ENCODE peak calls at places on chromosomes 5 and 9, in four cellular contexts. P is lower lobe of right lung, S is left lung, T is endothelial cell. Q is an unnamed sample.

GRCh38 chr5:60961685-60962084 is 16.7 kb downstream of the NDUFAF2 start:
- DNase-seq in S (no peak), P (no peak), T (no peak), Q (no peak)

GRCh38 chr5:83523926-83524325 is 52.4 kb downstream of the VCAN start:
- DNase-seq in P (no peak), S (no peak), T (no peak), Q (no peak)

GRCh38 chr9:72930828-72931227 is 22.0 kb downstream of the ALDH1A1 start:
- DNase-seq in S (no peak), T (no peak), P (no peak), Q (no peak)

GRCh38 chr5:172542651-172543131 is 88.4 kb upstream of the SH3PXD2B start:
- DNase-seq in T (no peak), S (peak; percentile 25), P (no peak), Q (no peak)

GRCh38 chr5:142012186-142012785 is 541 bp downstream of the GNPDA1 start:
- DNase-seq in P (peak; percentile 62), S (peak; percentile 59), T (peak; percentile 45), Q (no peak)

GRCh38 chr5:167665841-167666375 is 625.5 kb upstream of the WWC1 start:
- DNase-seq in T (no peak), S (no peak), P (no peak), Q (no peak)

GRCh38 chr9:16136961-16137360 is 584.1 kb downstream of the CCDC171 start:
- DNase-seq in P (no peak), S (no peak), T (no peak), Q (no peak)

GRCh38 chr5:36138900-36139683 is 12.6 kb downstream of the LMBRD2 start:
- DNase-seq in S (no peak), P (no peak), T (no peak), Q (no peak)

GRCh38 chr5:127293373-127293772 is 2.8 kb downstream of the MEGF10 start:
- DNase-seq in P (no peak), S (no peak), T (no peak), Q (no peak)

GRCh38 chr5:11139471-11139870 is 378.4 kb upstream of the DAP start:
- DNase-seq in T (no peak), P (no peak), S (no peak), Q (no peak)

GRCh38 chr5:108798866-108799265 is 51.2 kb downstream of the FER start:
- DNase-seq in P (no peak), T (no peak), S (no peak), Q (no peak)

GRCh38 chr9:122900791-122901190 is 4.4 kb downstream of the RC3H2 start:
- DNase-seq in P (no peak), T (no peak), S (no peak), Q (no peak)

GRCh38 chr9:444528-444927 is 229.9 kb downstream of the DOCK8 start:
- DNase-seq in P (no peak), S (no peak), T (no peak), Q (no peak)

GRCh38 chr5:110354341-110354740 is 372.1 kb downstream of the TMEM232 start:
- DNase-seq in T (no peak), P (no peak), S (no peak), Q (no peak)

GRCh38 chr5:154388842-154389241 is 57.0 kb upstream of the SAP30L start:
- DNase-seq in T (no peak), P (no peak), S (no peak), Q (no peak)

GRCh38 chr5:82642313-82642712 is 364.2 kb upstream of the RPS23 start:
- DNase-seq in P (no peak), T (no peak), S (no peak), Q (no peak)

GRCh38 chr9:32334112-32334511 is 50.3 kb upstream of the ACO1 start:
- DNase-seq in P (no peak), S (no peak), T (no peak), Q (no peak)

GRCh38 chr9:111039203-111039907 is 1.1 kb upstream of the LPAR1 start:
- DNase-seq in S (no peak), P (no peak), T (peak; percentile 6), Q (no peak)

GRCh38 chr9:75601280-75601679 is 289.2 kb upstream of the PCSK5 start:
- DNase-seq in P (no peak), T (no peak), S (no peak), Q (no peak)

GRCh38 chr5:43603535-43604363 is 769 bp downstream of the NNT start:
- DNase-seq in P (peak; percentile 80), T (peak; percentile 6), S (peak; percentile 82), Q (no peak)

GRCh38 chr5:8376478-8376877 is 507.5 kb downstream of the MTRR start:
- DNase-seq in P (no peak), S (no peak), T (no peak), Q (no peak)

GRCh38 chr9:129907196-129907595 is 71.9 kb downstream of the USP20 start:
- DNase-seq in P (no peak), T (no peak), S (no peak), Q (no peak)

GRCh38 chr5:150180241-150181027 is 9.4 kb upstream of the SLC6A7 start:
- DNase-seq in P (no peak), S (peak; percentile 52), T (no peak), Q (no peak)

GRCh38 chr5:51373880-51374523 is 9.2 kb upstream of the ISL1 start:
- DNase-seq in S (no peak), P (no peak), T (no peak), Q (no peak)

GRCh38 chr5:14266686-14267085 is 123.5 kb downstream of the TRIO start:
- DNase-seq in S (no peak), T (no peak), P (no peak), Q (no peak)

GRCh38 chr5:56323505-56323904 is 90.4 kb upstream of the ANKRD55 start:
- DNase-seq in T (no peak), P (no peak), S (no peak), Q (no peak)

GRCh38 chr9:82466616-82467251 is 478.2 kb downstream of the SPATA31D1 start:
- DNase-seq in S (no peak), P (no peak), T (peak; percentile 67), Q (no peak)

GRCh38 chr9:117744390-117744789 is 40.2 kb downstream of the TLR4 start:
- DNase-seq in P (no peak), S (no peak), T (no peak), Q (no peak)

GRCh38 chr5:39231705-39232525 is 12.6 kb upstream of the FYB1 start:
- DNase-seq in S (no peak), T (no peak), P (no peak), Q (no peak)

GRCh38 chr5:136174021-136174659 is 18.8 kb downstream of the SMIM32 start:
- DNase-seq in T (no peak), S (no peak), P (no peak), Q (no peak)
- TF ChIP-seq CTCF in T (peak; percentile 24), S (peak; percentile 43), P (peak; percentile 58), Q (peak; percentile 87)

GRCh38 chr5:122500245-122501086 is 188.4 kb downstream of the SNCAIP start:
- DNase-seq in P (no peak), S (no peak), T (peak; percentile 56), Q (no peak)

GRCh38 chr5:122493776-122494518 is 181.9 kb downstream of the SNCAIP start:
- DNase-seq in S (no peak), P (no peak), T (no peak), Q (no peak)

GRCh38 chr5:122499617-122500016 is 187.6 kb downstream of the SNCAIP start:
- DNase-seq in S (no peak), T (no peak), P (no peak), Q (no peak)

GRCh38 chr5:122501087-122501435 is 189.0 kb downstream of the SNCAIP start:
- DNase-seq in S (no peak), P (no peak), T (no peak), Q (no peak)

DNA sequence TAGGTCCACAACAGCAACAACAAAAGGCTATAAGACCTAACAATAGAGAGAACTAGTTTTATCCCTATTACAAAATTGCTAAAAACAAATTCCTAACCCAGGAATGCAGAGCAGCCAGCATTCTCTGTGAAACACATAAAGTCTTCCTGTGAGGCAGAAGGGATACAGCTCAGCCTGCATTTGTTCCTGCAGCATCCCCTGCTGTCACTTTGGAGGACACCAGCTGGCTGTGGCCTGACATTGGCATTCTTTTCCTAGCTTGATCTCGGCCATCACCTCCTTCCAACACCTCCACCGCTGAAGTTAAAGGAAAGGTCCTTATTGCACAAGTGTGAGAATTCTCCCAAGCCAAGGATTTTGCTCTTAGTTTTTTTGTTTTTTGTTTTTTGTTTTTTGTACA is 186.1 kb downstream of the SNCAIP start:
- DNase-seq in T (peak; percentile 24), P (no peak), S (no peak), Q (no peak)
- TF ChIP-seq CTCF in T (no peak), P (no peak), S (no peak), Q (peak; percentile 82)

DNA sequence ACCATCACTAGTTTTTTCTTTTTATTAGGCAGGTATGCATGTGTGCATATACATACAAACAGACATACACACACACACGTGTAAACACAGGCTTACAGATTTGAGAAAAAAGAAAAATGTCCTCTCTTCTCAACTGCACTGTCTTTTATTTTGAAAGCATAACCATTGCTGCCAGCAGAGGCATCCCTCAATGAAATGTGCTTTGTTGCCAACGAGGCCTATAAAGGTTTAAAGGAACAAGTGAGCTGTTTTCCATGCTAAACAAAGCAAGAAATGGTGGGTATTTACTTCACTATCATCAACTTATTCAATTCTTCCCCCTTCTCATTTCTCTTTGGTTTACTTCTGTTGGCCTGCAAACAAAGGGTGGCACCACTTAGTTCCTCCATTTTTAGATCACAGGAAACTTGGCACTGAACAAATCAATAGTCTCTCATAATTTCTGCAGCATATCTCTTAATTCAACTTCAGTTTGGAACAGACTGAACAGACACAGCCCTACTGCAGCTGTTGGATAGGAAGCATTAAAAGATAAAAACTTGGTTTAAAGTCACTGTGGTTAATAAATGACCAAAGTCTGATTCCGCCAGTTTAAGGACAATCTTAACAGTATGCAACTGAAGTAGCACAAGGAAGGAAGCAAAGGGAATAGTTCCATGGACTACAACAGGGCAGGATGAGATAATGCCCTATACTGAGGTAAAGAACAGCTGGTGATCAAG is 21.8 kb downstream of the TTC33 start:
- DNase-seq in S (no peak), P (no peak), T (no peak), Q (no peak)
- TF ChIP-seq CTCF in S (no peak), P (no peak), T (no peak), Q (no peak)

GRCh38 chr9:113541019-113541900 is 77.7 kb downstream of the RGS3 start:
- DNase-seq in S (peak; percentile 49), T (no peak), P (no peak), Q (no peak)
- TF ChIP-seq CTCF in S (no peak), T (no peak), P (no peak), Q (no peak)

GRCh38 chr9:104319198-104319597 is 184.9 kb upstream of the OR13F1 start:
- DNase-seq in T (no peak), S (no peak), P (no peak), Q (no peak)

DNA sequence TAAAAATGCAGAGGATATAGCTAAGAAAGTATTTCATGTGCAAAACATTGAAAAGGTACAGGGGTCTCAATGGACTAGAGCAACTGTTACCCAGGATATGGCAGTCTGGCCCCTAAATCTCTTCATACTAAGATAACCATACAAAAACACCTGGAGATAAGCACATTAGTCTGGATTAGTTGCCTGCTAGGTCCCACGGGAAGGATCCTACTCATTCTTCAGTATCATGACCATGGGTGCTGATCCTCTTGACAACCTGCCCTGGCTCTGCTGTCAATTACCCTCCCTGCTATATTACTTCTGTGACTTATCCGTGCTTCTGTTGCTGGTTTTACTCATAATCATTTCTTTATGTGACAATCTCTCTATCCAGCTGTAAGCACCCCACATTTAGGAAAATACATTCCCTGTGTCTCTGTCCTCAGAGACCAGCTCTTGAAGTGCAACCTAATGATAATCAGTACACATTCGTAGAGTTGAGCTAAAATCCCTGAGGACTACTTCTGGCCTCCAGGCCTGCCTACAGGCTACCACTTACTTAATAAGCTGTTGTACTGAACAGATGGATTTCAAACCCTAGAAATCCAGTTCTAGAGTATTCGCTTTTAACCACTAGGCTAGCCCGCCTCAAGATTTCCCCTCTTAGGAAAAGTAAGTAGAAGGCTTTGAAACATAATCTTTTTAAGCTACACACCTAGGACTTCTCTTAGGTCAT is 190.5 kb upstream of the OR13F1 start:
- DNase-seq in T (no peak), S (no peak), P (no peak), Q (no peak)
- TF ChIP-seq CTCF in T (no peak), S (no peak), P (no peak), Q (no peak)